ENCODE peak calls at places on chromosomes 16 and 17, in four cellular contexts. J is HCT116, T is A549, R is foreskin keratinocyte. U is an unnamed sample.

GRCh38 chr17:6430769-6431168 is 4.2 kb downstream of the AIPL1 start:
- ATAC-seq in J (no peak), T (no peak), R (no peak), U (no peak)

GRCh38 chr17:68296217-68297140 is 5.2 kb downstream of the ARSG start:
- ATAC-seq in J (no peak), T (no peak), R (no peak), U (no peak)

GRCh38 chr17:59827721-59828477 is 64.8 kb downstream of the TUBD1 start:
- ATAC-seq in J (no peak), T (peak; percentile 9), R (no peak), U (peak; percentile 46)

GRCh38 chr17:30093463-30094147 is 23.0 kb upstream of the NSRP1 start:
- ATAC-seq in J (peak; percentile 86), T (peak; percentile 92), R (no peak), U (peak; percentile 86)

GRCh38 chr17:15363702-15364101 is 22.3 kb upstream of the TEKT3 start:
- ATAC-seq in J (no peak), T (no peak), R (no peak), U (no peak)

GRCh38 chr17:31274252-31274651 is 22.8 kb downstream of the OMG start:
- ATAC-seq in J (no peak), T (no peak), R (peak; percentile 50), U (no peak)

GRCh38 chr17:81528651-81529436 is 667 bp downstream of the FSCN2 start:
- ATAC-seq in J (peak; percentile 1), T (no peak), R (no peak), U (peak; percentile 1)

GRCh38 chr17:58330544-58330996 is 2.0 kb upstream of the TSPOAP1 start:
- ATAC-seq in J (no peak), T (no peak), R (no peak), U (no peak)

GRCh38 chr16:1526608-1527555 is 6.6 kb upstream of the TMEM204 start:
- ATAC-seq in J (no peak), T (no peak), R (no peak), U (no peak)

GRCh38 chr17:8285270-8286181 is 2.9 kb upstream of the RANGRF start:
- ATAC-seq in J (no peak), T (no peak), R (no peak), U (no peak)

GRCh38 chr17:14044702-14045101 is 24.6 kb upstream of the COX10 start:
- ATAC-seq in J (no peak), T (no peak), R (no peak), U (no peak)

GRCh38 chr16:2977440-2977839 is 2.8 kb downstream of the PKMYT1 start:
- ATAC-seq in J (no peak), T (no peak), R (no peak), U (no peak)

GRCh38 chr16:10637337-10638037 is 57.1 kb upstream of the EMP2 start:
- ATAC-seq in J (no peak), T (no peak), R (no peak), U (no peak)

GRCh38 chr17:39597372-39598046 is 10.2 kb downstream of the NEUROD2 start:
- ATAC-seq in J (no peak), T (peak; percentile 8), R (no peak), U (no peak)

GRCh38 chr17:44556114-44556853 is 1.0 kb upstream of the FZD2 start:
- ATAC-seq in J (peak; percentile 71), T (peak; percentile 74), R (peak; percentile 22), U (peak; percentile 61)

GRCh38 chr16:82761236-82761635 is 134.5 kb downstream of the CDH13 start:
- ATAC-seq in J (no peak), T (no peak), R (peak; percentile 62), U (peak; percentile 77)

U was measured in SK-N-SH treated with all-trans-retinoic acid at 6 μM for 48 hours.